ENCODE peak calls at places on chromosomes 16 and 17, in nine cellular contexts. One of them, this sample, is unnamed.

GRCh38 chr17:1535737-1536136 is 19.3 kb upstream of the INPP5K start:
- DNase-seq in PC-9: no peak
- DNase-seq in tibial artery: no peak
- DNase-seq in RWPE2: no peak
- DNase-seq in mammary epithelial cell: no peak
- DNase-seq in HCT116: no peak
- DNase-seq in SJSA1: no peak
- DNase-seq in neural progenitor cell: no peak
- DNase-seq in ovary: no peak
- DNase-seq in this sample: no peak

GRCh38 chr17:47810901-47811635 is 10.5 kb downstream of the OSBPL7 start:
- DNase-seq in PC-9: no peak
- DNase-seq in tibial artery: peak; percentile 25
- DNase-seq in RWPE2: peak; percentile 49
- DNase-seq in mammary epithelial cell: no peak
- DNase-seq in HCT116: no peak
- DNase-seq in SJSA1: no peak
- DNase-seq in neural progenitor cell: no peak
- DNase-seq in ovary: no peak
- DNase-seq in this sample: no peak

GRCh38 chr17:72336026-72336803 is 215.4 kb downstream of the SOX9 start:
- DNase-seq in PC-9: no peak
- DNase-seq in tibial artery: no peak
- DNase-seq in RWPE2: no peak
- DNase-seq in mammary epithelial cell: no peak
- DNase-seq in HCT116: no peak
- DNase-seq in SJSA1: no peak
- DNase-seq in neural progenitor cell: peak; percentile 65
- DNase-seq in ovary: no peak
- DNase-seq in this sample: no peak

GRCh38 chr17:17884281-17885028 is 47.7 kb upstream of the SREBF1 start:
- DNase-seq in PC-9: no peak
- DNase-seq in tibial artery: no peak
- DNase-seq in RWPE2: no peak
- DNase-seq in mammary epithelial cell: no peak
- DNase-seq in HCT116: no peak
- DNase-seq in SJSA1: no peak
- DNase-seq in neural progenitor cell: no peak
- DNase-seq in ovary: no peak
- DNase-seq in this sample: no peak

GRCh38 chr17:82520041-82520910 is 744 bp downstream of the FOXK2 start:
- DNase-seq in PC-9: no peak
- DNase-seq in tibial artery: no peak
- DNase-seq in RWPE2: no peak
- DNase-seq in mammary epithelial cell: peak; percentile 40
- DNase-seq in HCT116: no peak
- DNase-seq in SJSA1: no peak
- DNase-seq in neural progenitor cell: peak; percentile 53
- DNase-seq in ovary: peak; percentile 47
- DNase-seq in this sample: no peak

GRCh38 chr16:28873543-28874201 is 4.6 kb upstream of the ATP2A1 start:
- DNase-seq in PC-9: no peak
- DNase-seq in tibial artery: no peak
- DNase-seq in RWPE2: no peak
- DNase-seq in mammary epithelial cell: no peak
- DNase-seq in HCT116: no peak
- DNase-seq in SJSA1: peak; percentile 53
- DNase-seq in neural progenitor cell: peak; percentile 46
- DNase-seq in ovary: no peak
- DNase-seq in this sample: no peak

GRCh38 chr17:5127910-5128309 is 12.1 kb downstream of the USP6 start:
- DNase-seq in PC-9: no peak
- DNase-seq in tibial artery: peak; percentile 29
- DNase-seq in RWPE2: no peak
- DNase-seq in mammary epithelial cell: no peak
- DNase-seq in HCT116: no peak
- DNase-seq in SJSA1: no peak
- DNase-seq in neural progenitor cell: no peak
- DNase-seq in ovary: no peak
- DNase-seq in this sample: no peak

GRCh38 chr17:62819511-62820221 is 11.6 kb upstream of the MARCHF10 start:
- DNase-seq in PC-9: peak; percentile 95
- DNase-seq in tibial artery: no peak
- DNase-seq in RWPE2: peak; percentile 93
- DNase-seq in mammary epithelial cell: peak; percentile 98
- DNase-seq in HCT116: peak; percentile 71
- DNase-seq in SJSA1: peak; percentile 95
- DNase-seq in neural progenitor cell: peak; percentile 67
- DNase-seq in ovary: no peak
- DNase-seq in this sample: peak; percentile 98

GRCh38 chr17:6525111-6525510 is 31.2 kb downstream of the PITPNM3 start:
- DNase-seq in PC-9: no peak
- DNase-seq in tibial artery: peak; percentile 27
- DNase-seq in RWPE2: no peak
- DNase-seq in mammary epithelial cell: no peak
- DNase-seq in HCT116: no peak
- DNase-seq in SJSA1: no peak
- DNase-seq in neural progenitor cell: no peak
- DNase-seq in ovary: no peak
- DNase-seq in this sample: no peak

GRCh38 chr16:29811170-29811895 is 660 bp upstream of the PRRT2 start:
- DNase-seq in PC-9: peak; percentile 93
- DNase-seq in tibial artery: peak; percentile 100
- DNase-seq in RWPE2: peak; percentile 98
- DNase-seq in mammary epithelial cell: peak; percentile 97
- DNase-seq in HCT116: peak; percentile 89
- DNase-seq in SJSA1: peak; percentile 99
- DNase-seq in neural progenitor cell: peak; percentile 98
- DNase-seq in ovary: peak; percentile 98
- DNase-seq in this sample: peak; percentile 91

GRCh38 chr17:9594065-9594464 is 17.6 kb downstream of the CFAP52 start:
- DNase-seq in PC-9: no peak
- DNase-seq in tibial artery: no peak
- DNase-seq in RWPE2: no peak
- DNase-seq in mammary epithelial cell: no peak
- DNase-seq in HCT116: no peak
- DNase-seq in SJSA1: no peak
- DNase-seq in neural progenitor cell: no peak
- DNase-seq in ovary: no peak
- DNase-seq in this sample: no peak

GRCh38 chr16:66549284-66550131 is at the start of gene TK2:
- DNase-seq in PC-9: no peak
- DNase-seq in tibial artery: peak; percentile 82
- DNase-seq in RWPE2: no peak
- DNase-seq in mammary epithelial cell: peak; percentile 39
- DNase-seq in HCT116: no peak
- DNase-seq in SJSA1: peak; percentile 78
- DNase-seq in neural progenitor cell: peak; percentile 79
- DNase-seq in ovary: peak; percentile 79
- DNase-seq in this sample: no peak

GRCh38 chr17:17682293-17682736 is 1.1 kb downstream of the RAI1 start:
- DNase-seq in PC-9: no peak
- DNase-seq in tibial artery: peak; percentile 74
- DNase-seq in RWPE2: no peak
- DNase-seq in mammary epithelial cell: peak; percentile 49
- DNase-seq in HCT116: no peak
- DNase-seq in SJSA1: peak; percentile 61
- DNase-seq in neural progenitor cell: peak; percentile 44
- DNase-seq in ovary: peak; percentile 75
- DNase-seq in this sample: no peak

GRCh38 chr16:20249247-20249646 is 78.1 kb downstream of the GP2 start:
- DNase-seq in PC-9: no peak
- DNase-seq in tibial artery: no peak
- DNase-seq in RWPE2: no peak
- DNase-seq in mammary epithelial cell: no peak
- DNase-seq in HCT116: no peak
- DNase-seq in SJSA1: no peak
- DNase-seq in neural progenitor cell: no peak
- DNase-seq in ovary: no peak
- DNase-seq in this sample: no peak

GRCh38 chr17:72151565-72152391 is 31.0 kb downstream of the SOX9 start:
- DNase-seq in PC-9: peak; percentile 99
- DNase-seq in tibial artery: no peak
- DNase-seq in RWPE2: no peak
- DNase-seq in mammary epithelial cell: peak; percentile 40
- DNase-seq in HCT116: peak; percentile 97
- DNase-seq in SJSA1: peak; percentile 60
- DNase-seq in neural progenitor cell: peak; percentile 58
- DNase-seq in ovary: no peak
- DNase-seq in this sample: no peak

GRCh38 chr16:85472514-85472913 is 140.6 kb upstream of the GSE1 start:
- DNase-seq in PC-9: no peak
- DNase-seq in tibial artery: no peak
- DNase-seq in RWPE2: no peak
- DNase-seq in mammary epithelial cell: no peak
- DNase-seq in HCT116: no peak
- DNase-seq in SJSA1: no peak
- DNase-seq in neural progenitor cell: no peak
- DNase-seq in ovary: no peak
- DNase-seq in this sample: no peak

GRCh38 chr17:19660219-19660870 is 11.8 kb downstream of the ALDH3A2 start:
- DNase-seq in PC-9: peak; percentile 62
- DNase-seq in tibial artery: no peak
- DNase-seq in RWPE2: no peak
- DNase-seq in mammary epithelial cell: no peak
- DNase-seq in HCT116: no peak
- DNase-seq in SJSA1: peak; percentile 6
- DNase-seq in neural progenitor cell: no peak
- DNase-seq in ovary: no peak
- DNase-seq in this sample: no peak
- H3K27ac ChIP-seq in PC-9: peak overlapping the region; percentile 18
- H3K27ac ChIP-seq in tibial artery: no peak overlapping the region
- H3K27ac ChIP-seq in RWPE2: no peak overlapping the region
- H3K27ac ChIP-seq in mammary epithelial cell: no peak overlapping the region
- H3K27ac ChIP-seq in HCT116: no peak overlapping the region
- H3K27ac ChIP-seq in SJSA1: no peak overlapping the region
- H3K27ac ChIP-seq in neural progenitor cell: no peak overlapping the region
- H3K27ac ChIP-seq in ovary: no peak overlapping the region
- H3K27ac ChIP-seq in this sample: no peak overlapping the region

GRCh38 chr16:56938664-56939513 is 6.9 kb downstream of the HERPUD1 start:
- DNase-seq in PC-9: no peak
- DNase-seq in tibial artery: peak; percentile 53
- DNase-seq in RWPE2: no peak
- DNase-seq in mammary epithelial cell: no peak
- DNase-seq in HCT116: no peak
- DNase-seq in SJSA1: no peak
- DNase-seq in neural progenitor cell: no peak
- DNase-seq in ovary: no peak
- DNase-seq in this sample: no peak
- H3K4me1 ChIP-seq in PC-9: peaks cover 23% of the 10 kb centered on the region
- H3K4me1 ChIP-seq in tibial artery: peaks cover 13% of the 10 kb centered on the region
- H3K4me1 ChIP-seq in RWPE2: peaks cover 26% of the 10 kb centered on the region
- H3K4me1 ChIP-seq in mammary epithelial cell: peaks cover 10% of the 10 kb centered on the region
- H3K4me1 ChIP-seq in HCT116: no peaks in the 10 kb centered on the region
- H3K4me1 ChIP-seq in SJSA1: peaks cover 3% of the 10 kb centered on the region
- H3K4me1 ChIP-seq in neural progenitor cell: peaks cover 3% of the 10 kb centered on the region
- H3K4me1 ChIP-seq in ovary: peaks cover 2% of the 10 kb centered on the region
- H3K4me1 ChIP-seq in this sample: peaks cover 9% of the 10 kb centered on the region

GRCh38 chr17:66684716-66685115 is 150.2 kb upstream of the CACNG5 start:
- DNase-seq in PC-9: no peak
- DNase-seq in tibial artery: no peak
- DNase-seq in RWPE2: no peak
- DNase-seq in mammary epithelial cell: no peak
- DNase-seq in HCT116: no peak
- DNase-seq in SJSA1: peak; percentile 5
- DNase-seq in neural progenitor cell: no peak
- DNase-seq in ovary: no peak
- DNase-seq in this sample: no peak

GRCh38 chr17:66686601-66687000 is 148.3 kb upstream of the CACNG5 start:
- DNase-seq in PC-9: no peak
- DNase-seq in tibial artery: no peak
- DNase-seq in RWPE2: no peak
- DNase-seq in mammary epithelial cell: no peak
- DNase-seq in HCT116: no peak
- DNase-seq in SJSA1: peak; percentile 32
- DNase-seq in neural progenitor cell: no peak
- DNase-seq in ovary: no peak
- DNase-seq in this sample: no peak

GRCh38 chr17:66690166-66690565 is 144.8 kb upstream of the CACNG5 start:
- DNase-seq in PC-9: no peak
- DNase-seq in tibial artery: no peak
- DNase-seq in RWPE2: no peak
- DNase-seq in mammary epithelial cell: no peak
- DNase-seq in HCT116: no peak
- DNase-seq in SJSA1: peak; percentile 36
- DNase-seq in neural progenitor cell: no peak
- DNase-seq in ovary: no peak
- DNase-seq in this sample: no peak

GRCh38 chr17:66689192-66689591 is 145.7 kb upstream of the CACNG5 start:
- DNase-seq in PC-9: no peak
- DNase-seq in tibial artery: no peak
- DNase-seq in RWPE2: no peak
- DNase-seq in mammary epithelial cell: no peak
- DNase-seq in HCT116: no peak
- DNase-seq in SJSA1: peak; percentile 5
- DNase-seq in neural progenitor cell: no peak
- DNase-seq in ovary: no peak
- DNase-seq in this sample: no peak

DNA sequence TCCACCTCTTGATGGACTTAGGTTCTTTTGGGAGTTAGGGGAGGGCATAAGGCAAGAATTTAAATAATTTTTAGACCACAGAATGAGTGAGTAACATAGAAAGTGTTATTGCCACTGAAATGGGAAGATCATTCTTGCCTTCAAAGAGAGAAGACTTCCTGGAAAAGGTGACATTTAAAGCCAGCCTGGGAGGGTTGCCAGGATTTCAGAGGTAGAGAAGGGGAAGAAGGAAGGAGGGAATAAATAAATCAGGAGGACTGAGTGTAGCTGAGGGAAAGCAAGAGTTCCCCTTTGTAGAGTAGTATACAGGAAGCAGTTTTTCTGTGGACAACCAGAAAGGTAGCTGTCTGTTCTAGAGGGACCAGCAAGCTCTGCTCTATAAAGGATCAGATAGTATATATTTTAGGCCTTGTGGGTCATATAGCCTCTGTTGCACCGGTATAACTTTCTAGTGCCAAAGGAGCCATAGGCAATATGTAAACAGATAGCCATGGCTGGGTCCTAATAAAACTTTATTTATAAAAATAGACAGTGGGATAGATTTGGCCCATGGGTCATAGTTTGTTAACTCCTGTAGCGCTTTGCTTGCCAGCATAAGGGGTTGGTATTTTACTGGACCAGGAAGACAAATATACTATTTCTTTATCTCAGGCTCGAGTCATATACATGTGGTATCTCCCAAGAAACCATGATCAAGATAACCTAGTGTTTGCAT is 147.2 kb upstream of the CACNG5 start:
- DNase-seq in PC-9: no peak
- DNase-seq in tibial artery: no peak
- DNase-seq in RWPE2: no peak
- DNase-seq in mammary epithelial cell: no peak
- DNase-seq in HCT116: no peak
- DNase-seq in SJSA1: peak; percentile 30
- DNase-seq in neural progenitor cell: no peak
- DNase-seq in ovary: no peak
- DNase-seq in this sample: no peak
- H3K27me3 ChIP-seq in PC-9: no peaks in the 10 kb centered on the region
- H3K27me3 ChIP-seq in tibial artery: no peaks in the 10 kb centered on the region
- H3K27me3 ChIP-seq in RWPE2: no peaks in the 10 kb centered on the region
- H3K27me3 ChIP-seq in mammary epithelial cell: no peaks in the 10 kb centered on the region
- H3K27me3 ChIP-seq in HCT116: no peaks in the 10 kb centered on the region
- H3K27me3 ChIP-seq in SJSA1: no peaks in the 10 kb centered on the region
- H3K27me3 ChIP-seq in neural progenitor cell: no peaks in the 10 kb centered on the region
- H3K27me3 ChIP-seq in ovary: no peaks in the 10 kb centered on the region
- H3K27me3 ChIP-seq in this sample: no peaks in the 10 kb centered on the region

GRCh38 chr16:2157480-2158261 is 2.1 kb downstream of the TRAF7 start:
- DNase-seq in PC-9: no peak
- DNase-seq in tibial artery: no peak
- DNase-seq in RWPE2: no peak
- DNase-seq in mammary epithelial cell: no peak
- DNase-seq in HCT116: no peak
- DNase-seq in SJSA1: no peak
- DNase-seq in neural progenitor cell: no peak
- DNase-seq in ovary: no peak
- DNase-seq in this sample: no peak
- H3K27ac ChIP-seq in PC-9: no peak overlapping the region
- H3K27ac ChIP-seq in tibial artery: peak overlapping the region; percentile 84
- H3K27ac ChIP-seq in RWPE2: peak overlapping the region; percentile 93
- H3K27ac ChIP-seq in mammary epithelial cell: no peak overlapping the region
- H3K27ac ChIP-seq in HCT116: peak overlapping the region; percentile 80
- H3K27ac ChIP-seq in SJSA1: no peak overlapping the region
- H3K27ac ChIP-seq in neural progenitor cell: no peak overlapping the region
- H3K27ac ChIP-seq in ovary: peak overlapping the region; percentile 8
- H3K27ac ChIP-seq in this sample: no peak overlapping the region

This sample was measured in foreskin keratinocyte.